ENCODE peak calls at places on chromosome X, in five cellular contexts. T is HFFc6, O is brain microvascular endothelial cell, X is lower lobe of right lung, V is glutamatergic neuron. R is an unnamed sample.

GRCh38 chrX:124033821-124034220 is 72.3 kb downstream of the STAG2 start:
- DNase-seq in T (peak; percentile 44), O (peak; percentile 11), X (no peak), V (no peak), R (no peak)

GRCh38 chrX:17377795-17378194 is 2.8 kb downstream of the NHS start:
- DNase-seq in T (no peak), O (no peak), X (no peak), V (no peak), R (no peak)

GRCh38 chrX:120672389-120672788 is 42.5 kb upstream of the C1GALT1C1 start:
- DNase-seq in T (peak; percentile 70), O (peak; percentile 85), X (no peak), V (no peak), R (no peak)

GRCh38 chrX:68666580-68666979 is 19.1 kb downstream of the STARD8 start:
- DNase-seq in T (no peak), O (no peak), X (no peak), V (no peak), R (peak; percentile 79)

GRCh38 chrX:50448565-50448964 is 22.1 kb downstream of the DGKK start:
- DNase-seq in T (no peak), O (no peak), X (no peak), V (no peak), R (no peak)

GRCh38 chrX:134484039-134484438 is 24.1 kb downstream of the HPRT1 start:
- DNase-seq in T (peak; percentile 55), O (no peak), X (no peak), V (no peak), R (no peak)

GRCh38 chrX:47361538-47362511 is 8.6 kb upstream of the ZNF157 start:
- DNase-seq in T (peak; percentile 89), O (peak; percentile 96), X (peak; percentile 75), V (peak; percentile 62), R (peak; percentile 64)

GRCh38 chrX:32155044-32155638 is 1056.2 kb downstream of the DMD start:
- DNase-seq in T (no peak), O (no peak), X (no peak), V (no peak), R (no peak)

GRCh38 chrX:130702867-130703707 is 199.9 kb downstream of the ENOX2 start:
- DNase-seq in T (peak; percentile 25), O (no peak), X (no peak), V (no peak), R (no peak)

GRCh38 chrX:130704053-130705038 is 198.7 kb downstream of the ENOX2 start:
- DNase-seq in T (peak; percentile 10), O (peak; percentile 12), X (no peak), V (no peak), R (no peak)

GRCh38 chrX:130699618-130700017 is 203.4 kb downstream of the ENOX2 start:
- DNase-seq in T (no peak), O (no peak), X (no peak), V (no peak), R (no peak)

GRCh38 chrX:130696542-130696941 is 206.5 kb downstream of the ENOX2 start:
- DNase-seq in T (no peak), O (no peak), X (no peak), V (no peak), R (no peak)

GRCh38 chrX:130700629-130701028 is 202.4 kb downstream of the ENOX2 start:
- DNase-seq in T (no peak), O (no peak), X (no peak), V (no peak), R (no peak)
- TF ChIP-seq CTCF in T (no peak), O (no peak), X (no peak), V (no peak), R (no peak)

GRCh38 chrX:131735127-131735526 is 191.3 kb downstream of the OR13H1 start:
- DNase-seq in T (no peak), O (no peak), X (no peak), V (no peak), R (no peak)
- TF ChIP-seq CTCF in T (no peak), O (no peak), X (no peak), V (no peak), R (no peak)

GRCh38 chrX:39652336-39652735 is 445.4 kb downstream of the BCOR start:
- DNase-seq in T (no peak), O (no peak), X (no peak), V (no peak), R (no peak)
- TF ChIP-seq CTCF in T (peak; percentile 50), O (peak; percentile 61), X (peak; percentile 46), V (no peak), R (peak; percentile 32)

DNA sequence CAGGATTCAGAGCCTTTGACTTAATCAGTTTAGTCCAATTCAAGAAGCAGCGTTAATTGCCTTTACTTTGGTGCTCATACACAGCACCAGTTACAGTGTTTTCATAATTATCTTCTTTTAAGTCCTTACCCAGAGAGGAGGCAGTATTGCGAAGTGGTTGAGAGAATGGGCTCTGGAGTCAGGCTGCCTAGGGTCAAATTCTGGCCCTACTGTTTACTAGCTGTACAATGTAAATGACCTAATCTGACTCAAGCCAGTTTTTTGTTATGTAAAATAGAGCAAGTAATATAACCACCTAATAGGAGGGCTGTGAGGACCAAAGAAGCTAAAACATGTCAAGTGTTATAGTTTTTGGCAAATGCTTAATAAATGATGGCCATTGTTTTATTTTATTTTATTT is 27.6 kb downstream of the WDR44 start:
- DNase-seq in T (no peak), O (no peak), X (no peak), V (no peak), R (no peak)
- TF ChIP-seq CTCF in T (no peak), O (no peak), X (no peak), V (no peak), R (no peak)

GRCh38 chrX:53683556-53684414 is 2.7 kb downstream of the HUWE1 start:
- DNase-seq in T (peak; percentile 97), O (peak; percentile 96), X (peak; percentile 92), V (peak; percentile 84), R (peak; percentile 94)
- TF ChIP-seq CTCF in T (no peak), O (no peak), X (no peak), V (no peak), R (no peak)

GRCh38 chrX:95076449-95076848 is 1402.4 kb downstream of the FAM133A start:
- DNase-seq in T (peak; percentile 59), O (peak; percentile 1), X (no peak), V (no peak), R (no peak)
- TF ChIP-seq CTCF in T (peak; percentile 86), O (peak; percentile 66), X (no peak), V (peak; percentile 55), R (no peak)

GRCh38 chrX:14043209-14043608 is 13.5 kb upstream of the GEMIN8 start:
- DNase-seq in T (no peak), O (no peak), X (no peak), V (no peak), R (no peak)

GRCh38 chrX:14038375-14039077 is 8.8 kb upstream of the GEMIN8 start:
- DNase-seq in T (no peak), O (no peak), X (no peak), V (no peak), R (peak; percentile 50)

GRCh38 chrX:14039344-14039743 is 9.7 kb upstream of the GEMIN8 start:
- DNase-seq in T (peak; percentile 18), O (peak; percentile 53), X (no peak), V (peak; percentile 39), R (peak; percentile 53)
- TF ChIP-seq CTCF in T (peak; percentile 79), O (peak; percentile 50), X (peak; percentile 60), V (peak; percentile 76), R (peak; percentile 78)

R was measured in CD14-positive monocyte.